ENCODE peak calls at places on chromosomes 16 and 17, in nine cellular contexts. H, E, A, S, K, Z, Y, R and L are unnamed samples.

GRCh38 chr16:27820646-27821345 is 242.7 kb downstream of the GSG1L start:
- DNase-seq in Z (no peak), E (no peak), R (no peak), S (no peak), K (no peak), A (no peak), H (no peak), Y (no peak), L (no peak)

GRCh38 chr16:30665830-30666190 is 7.6 kb downstream of the FBRS start:
- DNase-seq in R (no peak), Y (no peak), Z (no peak), H (no peak), K (no peak), E (no peak), S (no peak), A (no peak), L (no peak)

GRCh38 chr17:80353718-80354275 is 61.2 kb upstream of the ENDOV start:
- DNase-seq in Y (no peak), S (no peak), Z (no peak), R (no peak), H (no peak), E (peak; percentile 43), A (no peak), K (no peak), L (no peak)

GRCh38 chr17:32496348-32497078 is 9.7 kb downstream of the CDK5R1 start:
- DNase-seq in K (no peak), H (no peak), Y (no peak), A (no peak), R (no peak), E (peak; percentile 84), S (no peak), Z (no peak), L (no peak)

GRCh38 chr16:677306-678190 is 2.1 kb downstream of the RHBDL1 start:
- DNase-seq in Z (no peak), R (peak; percentile 87), S (no peak), E (no peak), K (no peak), Y (no peak), H (no peak), A (no peak), L (no peak)

GRCh38 chr17:41523787-41524186 is 4.3 kb downstream of the KRT19 start:
- DNase-seq in R (no peak), E (no peak), H (no peak), S (no peak), Y (no peak), Z (no peak), K (no peak), A (no peak), L (no peak)

GRCh38 chr16:66927012-66927436 is 1.7 kb upstream of the RRAD start:
- DNase-seq in Z (no peak), R (no peak), A (no peak), E (no peak), Y (no peak), H (peak; percentile 54), S (no peak), K (no peak), L (no peak)

GRCh38 chr17:10022416-10022815 is 117.3 kb upstream of the RCVRN start:
- DNase-seq in Z (no peak), R (no peak), H (no peak), Y (no peak), S (no peak), E (no peak), A (no peak), K (no peak), L (no peak)

GRCh38 chr17:44533533-44534246 is 23.6 kb upstream of the FZD2 start:
- DNase-seq in K (peak; percentile 75), H (peak; percentile 90), S (peak; percentile 74), Y (peak; percentile 68), R (peak; percentile 97), A (no peak), E (peak; percentile 92), Z (peak; percentile 75), L (no peak)

GRCh38 chr16:70548936-70549335 is 25.3 kb downstream of the SF3B3 start:
- DNase-seq in H (no peak), Z (no peak), A (no peak), Y (no peak), R (no peak), E (no peak), S (no peak), K (no peak), L (no peak)

GRCh38 chr17:82343560-82343959 is 10.0 kb upstream of the SECTM1 start:
- DNase-seq in E (no peak), Y (no peak), S (no peak), Z (no peak), K (no peak), R (no peak), H (peak; percentile 28), A (no peak), L (no peak)

GRCh38 chr17:68424861-68425260 is 32.4 kb downstream of the WIPI1 start:
- DNase-seq in E (no peak), S (no peak), A (no peak), K (no peak), R (peak; percentile 57), Z (no peak), H (no peak), Y (no peak), L (no peak)

GRCh38 chr16:76278976-76279375 is 1.8 kb downstream of the CNTNAP4 start:
- DNase-seq in H (peak; percentile 84), S (no peak), Z (no peak), R (no peak), A (no peak), K (no peak), Y (no peak), E (no peak), L (no peak)

GRCh38 chr17:75738218-75738802 is 17.1 kb downstream of the ITGB4 start:
- DNase-seq in E (peak; percentile 57), H (peak; percentile 70), S (no peak), Z (no peak), Y (peak; percentile 46), R (no peak), K (no peak), A (no peak), L (no peak)

GRCh38 chr17:80919331-80920284 is 72.0 kb upstream of the CHMP6 start:
- DNase-seq in Y (no peak), S (no peak), R (no peak), A (no peak), E (peak; percentile 69), H (no peak), Z (no peak), K (no peak), L (no peak)

GRCh38 chr16:27460663-27461482 is 58.9 kb downstream of the IL21R start:
- DNase-seq in E (no peak), K (no peak), Z (no peak), Y (no peak), H (no peak), A (no peak), R (no peak), S (no peak), L (no peak)

GRCh38 chr17:79843917-79844815 is 4.9 kb upstream of the CBX4 start:
- DNase-seq in Y (no peak), A (no peak), S (no peak), R (peak; percentile 78), K (no peak), E (peak; percentile 80), Z (no peak), H (peak; percentile 69), L (no peak)

GRCh38 chr16:57185446-57185944 is 344 bp downstream of the PSME3IP1 start:
- DNase-seq in S (no peak), A (peak; percentile 14), H (peak; percentile 37), E (peak; percentile 75), Z (peak; percentile 22), R (no peak), Y (no peak), K (peak; percentile 60), L (no peak)

GRCh38 chr17:66715745-66716156 is 119.2 kb upstream of the CACNG5 start:
- DNase-seq in A (no peak), H (peak; percentile 72), Y (peak; percentile 26), E (no peak), R (no peak), K (peak; percentile 38), Z (no peak), S (no peak), L (peak; percentile 69)

GRCh38 chr16:67803894-67804293 is 2.5 kb downstream of the RANBP10 start:
- DNase-seq in H (no peak), E (no peak), A (no peak), S (no peak), Z (no peak), K (no peak), R (no peak), Y (peak; percentile 62), L (no peak)

GRCh38 chr17:70070297-70071027 is 4.6 kb upstream of the KCNJ16 start:
- DNase-seq in Z (no peak), Y (no peak), A (no peak), E (no peak), S (no peak), H (peak; percentile 26), K (no peak), R (no peak), L (no peak)

GRCh38 chr17:76565728-76566612 is 19.7 kb downstream of the ST6GALNAC2 start:
- DNase-seq in H (no peak), K (no peak), Z (no peak), Y (no peak), E (no peak), S (no peak), A (no peak), R (no peak), L (no peak)